ENCODE peak calls at places on chromosomes 1 and 21, in nine cellular contexts. One of them, this sample, is unnamed.
A peak's percentile ranks its signal among the peaks of the same experiment; 100 is the strongest.

GRCh38 chr1:87206044-87206443 is 122.6 kb upstream of the LMO4 start:
- DNase-seq in fibroblast of the aortic adventitia: no peak
- DNase-seq in left colon: no peak
- DNase-seq in ACHN: no peak
- DNase-seq in ELR: no peak
- DNase-seq in stimulated activated CD4-positive, alpha-beta T cell treated with anti-CD3 and anti-CD28 coated beads, Interleukin-4, amount 100 ng/mL, for 24 hours: no peak
- DNase-seq in AG08396: no peak
- DNase-seq in neural progenitor cell: no peak
- DNase-seq in GM23338: no peak
- DNase-seq in this sample: no peak

GRCh38 chr1:21397813-21398188 is 42.1 kb upstream of the NBPF3 start:
- DNase-seq in left colon: peak; percentile 3
- DNase-seq in AG08396: no peak
- DNase-seq in stimulated activated CD4-positive, alpha-beta T cell treated with anti-CD3 and anti-CD28 coated beads, Interleukin-4, amount 100 ng/mL, for 24 hours: peak; percentile 11
- DNase-seq in fibroblast of the aortic adventitia: no peak
- DNase-seq in neural progenitor cell: peak; percentile 75
- DNase-seq in ACHN: no peak
- DNase-seq in GM23338: peak; percentile 85
- DNase-seq in ELR: no peak
- DNase-seq in this sample: peak; percentile 21

GRCh38 chr1:3942416-3943122 is 42.5 kb upstream of the C1orf174 start:
- DNase-seq in ACHN: no peak
- DNase-seq in neural progenitor cell: no peak
- DNase-seq in left colon: peak; percentile 27
- DNase-seq in fibroblast of the aortic adventitia: no peak
- DNase-seq in stimulated activated CD4-positive, alpha-beta T cell treated with anti-CD3 and anti-CD28 coated beads, Interleukin-4, amount 100 ng/mL, for 24 hours: no peak
- DNase-seq in GM23338: no peak
- DNase-seq in AG08396: no peak
- DNase-seq in ELR: no peak
- DNase-seq in this sample: no peak

GRCh38 chr1:111507411-111508201 is 4.2 kb upstream of the ADORA3 start:
- DNase-seq in left colon: peak; percentile 88
- DNase-seq in neural progenitor cell: peak; percentile 81
- DNase-seq in ACHN: no peak
- DNase-seq in fibroblast of the aortic adventitia: peak; percentile 74
- DNase-seq in AG08396: peak; percentile 30
- DNase-seq in GM23338: peak; percentile 86
- DNase-seq in ELR: peak; percentile 86
- DNase-seq in stimulated activated CD4-positive, alpha-beta T cell treated with anti-CD3 and anti-CD28 coated beads, Interleukin-4, amount 100 ng/mL, for 24 hours: peak; percentile 59
- DNase-seq in this sample: peak; percentile 74

GRCh38 chr1:247177755-247178154 is 5.9 kb upstream of the ZNF124 start:
- DNase-seq in ELR: no peak
- DNase-seq in left colon: no peak
- DNase-seq in neural progenitor cell: no peak
- DNase-seq in GM23338: no peak
- DNase-seq in fibroblast of the aortic adventitia: no peak
- DNase-seq in AG08396: no peak
- DNase-seq in stimulated activated CD4-positive, alpha-beta T cell treated with anti-CD3 and anti-CD28 coated beads, Interleukin-4, amount 100 ng/mL, for 24 hours: no peak
- DNase-seq in ACHN: no peak
- DNase-seq in this sample: no peak

GRCh38 chr1:174519845-174520244 is 72.1 kb downstream of the GPR52 start:
- DNase-seq in GM23338: no peak
- DNase-seq in AG08396: no peak
- DNase-seq in left colon: no peak
- DNase-seq in ELR: no peak
- DNase-seq in fibroblast of the aortic adventitia: no peak
- DNase-seq in ACHN: no peak
- DNase-seq in stimulated activated CD4-positive, alpha-beta T cell treated with anti-CD3 and anti-CD28 coated beads, Interleukin-4, amount 100 ng/mL, for 24 hours: no peak
- DNase-seq in neural progenitor cell: no peak
- DNase-seq in this sample: no peak

GRCh38 chr1:41580520-41581172 is 96.2 kb upstream of the EDN2 start:
- DNase-seq in fibroblast of the aortic adventitia: no peak
- DNase-seq in GM23338: no peak
- DNase-seq in ACHN: no peak
- DNase-seq in stimulated activated CD4-positive, alpha-beta T cell treated with anti-CD3 and anti-CD28 coated beads, Interleukin-4, amount 100 ng/mL, for 24 hours: peak; percentile 2
- DNase-seq in ELR: no peak
- DNase-seq in neural progenitor cell: no peak
- DNase-seq in AG08396: no peak
- DNase-seq in left colon: no peak
- DNase-seq in this sample: no peak

GRCh38 chr1:159897962-159898361 is 2.0 kb downstream of the CFAP45 start:
- DNase-seq in neural progenitor cell: no peak
- DNase-seq in ELR: no peak
- DNase-seq in left colon: no peak
- DNase-seq in AG08396: no peak
- DNase-seq in GM23338: no peak
- DNase-seq in stimulated activated CD4-positive, alpha-beta T cell treated with anti-CD3 and anti-CD28 coated beads, Interleukin-4, amount 100 ng/mL, for 24 hours: no peak
- DNase-seq in ACHN: no peak
- DNase-seq in fibroblast of the aortic adventitia: no peak
- DNase-seq in this sample: no peak

GRCh38 chr1:109427171-109427467 is 871 bp upstream of the PSMA5 start:
- DNase-seq in neural progenitor cell: no peak
- DNase-seq in stimulated activated CD4-positive, alpha-beta T cell treated with anti-CD3 and anti-CD28 coated beads, Interleukin-4, amount 100 ng/mL, for 24 hours: no peak
- DNase-seq in ELR: peak; percentile 24
- DNase-seq in AG08396: no peak
- DNase-seq in fibroblast of the aortic adventitia: peak; percentile 44
- DNase-seq in GM23338: no peak
- DNase-seq in left colon: no peak
- DNase-seq in ACHN: peak; percentile 15
- DNase-seq in this sample: no peak

GRCh38 chr1:185257947-185258203 is 59.2 kb downstream of the IVNS1ABP start:
- DNase-seq in neural progenitor cell: no peak
- DNase-seq in ACHN: no peak
- DNase-seq in left colon: no peak
- DNase-seq in GM23338: no peak
- DNase-seq in fibroblast of the aortic adventitia: peak; percentile 32
- DNase-seq in stimulated activated CD4-positive, alpha-beta T cell treated with anti-CD3 and anti-CD28 coated beads, Interleukin-4, amount 100 ng/mL, for 24 hours: no peak
- DNase-seq in ELR: peak; percentile 49
- DNase-seq in AG08396: no peak
- DNase-seq in this sample: no peak

GRCh38 chr1:236089046-236089773 is 24.3 kb upstream of the NID1 start:
- DNase-seq in ELR: peak; percentile 74
- DNase-seq in stimulated activated CD4-positive, alpha-beta T cell treated with anti-CD3 and anti-CD28 coated beads, Interleukin-4, amount 100 ng/mL, for 24 hours: no peak
- DNase-seq in AG08396: peak; percentile 63
- DNase-seq in left colon: no peak
- DNase-seq in fibroblast of the aortic adventitia: peak; percentile 46
- DNase-seq in GM23338: no peak
- DNase-seq in ACHN: no peak
- DNase-seq in neural progenitor cell: no peak
- DNase-seq in this sample: no peak

GRCh38 chr1:16155537-16156410 is at the start of gene EPHA2:
- DNase-seq in left colon: peak; percentile 96
- DNase-seq in fibroblast of the aortic adventitia: peak; percentile 73
- DNase-seq in AG08396: peak; percentile 91
- DNase-seq in ACHN: peak; percentile 93
- DNase-seq in stimulated activated CD4-positive, alpha-beta T cell treated with anti-CD3 and anti-CD28 coated beads, Interleukin-4, amount 100 ng/mL, for 24 hours: no peak
- DNase-seq in neural progenitor cell: peak; percentile 98
- DNase-seq in GM23338: peak; percentile 98
- DNase-seq in ELR: peak; percentile 92
- DNase-seq in this sample: no peak

GRCh38 chr1:111471012-111471411 is 2.8 kb upstream of the C1orf162 start:
- DNase-seq in AG08396: no peak
- DNase-seq in left colon: peak; percentile 35
- DNase-seq in ELR: no peak
- DNase-seq in ACHN: no peak
- DNase-seq in GM23338: no peak
- DNase-seq in fibroblast of the aortic adventitia: no peak
- DNase-seq in neural progenitor cell: no peak
- DNase-seq in stimulated activated CD4-positive, alpha-beta T cell treated with anti-CD3 and anti-CD28 coated beads, Interleukin-4, amount 100 ng/mL, for 24 hours: peak; percentile 66
- DNase-seq in this sample: no peak

GRCh38 chr1:108572182-108572581 is 12.3 kb downstream of the EEIG2 start:
- DNase-seq in ELR: no peak
- DNase-seq in neural progenitor cell: no peak
- DNase-seq in GM23338: no peak
- DNase-seq in ACHN: no peak
- DNase-seq in fibroblast of the aortic adventitia: no peak
- DNase-seq in AG08396: no peak
- DNase-seq in stimulated activated CD4-positive, alpha-beta T cell treated with anti-CD3 and anti-CD28 coated beads, Interleukin-4, amount 100 ng/mL, for 24 hours: no peak
- DNase-seq in left colon: no peak
- DNase-seq in this sample: no peak

GRCh38 chr1:223704921-223705878 is 7.1 kb upstream of the CAPN2 start:
- DNase-seq in GM23338: no peak
- DNase-seq in AG08396: no peak
- DNase-seq in ACHN: peak; percentile 46
- DNase-seq in fibroblast of the aortic adventitia: peak; percentile 81
- DNase-seq in neural progenitor cell: no peak
- DNase-seq in left colon: no peak
- DNase-seq in ELR: no peak
- DNase-seq in stimulated activated CD4-positive, alpha-beta T cell treated with anti-CD3 and anti-CD28 coated beads, Interleukin-4, amount 100 ng/mL, for 24 hours: no peak
- DNase-seq in this sample: no peak

GRCh38 chr1:106962591-106962990 is 93.9 kb upstream of the PRMT6 start:
- DNase-seq in ACHN: no peak
- DNase-seq in stimulated activated CD4-positive, alpha-beta T cell treated with anti-CD3 and anti-CD28 coated beads, Interleukin-4, amount 100 ng/mL, for 24 hours: no peak
- DNase-seq in fibroblast of the aortic adventitia: no peak
- DNase-seq in ELR: no peak
- DNase-seq in neural progenitor cell: no peak
- DNase-seq in AG08396: no peak
- DNase-seq in left colon: no peak
- DNase-seq in GM23338: no peak
- DNase-seq in this sample: no peak

GRCh38 chr1:53324321-53324720 is 3.5 kb downstream of the LRP8 start:
- DNase-seq in AG08396: no peak
- DNase-seq in stimulated activated CD4-positive, alpha-beta T cell treated with anti-CD3 and anti-CD28 coated beads, Interleukin-4, amount 100 ng/mL, for 24 hours: no peak
- DNase-seq in neural progenitor cell: no peak
- DNase-seq in GM23338: no peak
- DNase-seq in ELR: no peak
- DNase-seq in ACHN: no peak
- DNase-seq in fibroblast of the aortic adventitia: no peak
- DNase-seq in left colon: no peak
- DNase-seq in this sample: no peak

GRCh38 chr1:59124166-59124565 is 172.7 kb upstream of the FGGY start:
- DNase-seq in stimulated activated CD4-positive, alpha-beta T cell treated with anti-CD3 and anti-CD28 coated beads, Interleukin-4, amount 100 ng/mL, for 24 hours: no peak
- DNase-seq in neural progenitor cell: no peak
- DNase-seq in fibroblast of the aortic adventitia: peak; percentile 70
- DNase-seq in ELR: peak; percentile 39
- DNase-seq in AG08396: no peak
- DNase-seq in left colon: no peak
- DNase-seq in ACHN: no peak
- DNase-seq in GM23338: no peak
- DNase-seq in this sample: no peak

GRCh38 chr1:224042557-224043118 is 71.3 kb upstream of the FBXO28 start:
- DNase-seq in GM23338: no peak
- DNase-seq in left colon: no peak
- DNase-seq in neural progenitor cell: peak; percentile 9
- DNase-seq in ACHN: no peak
- DNase-seq in AG08396: no peak
- DNase-seq in ELR: peak; percentile 24
- DNase-seq in stimulated activated CD4-positive, alpha-beta T cell treated with anti-CD3 and anti-CD28 coated beads, Interleukin-4, amount 100 ng/mL, for 24 hours: no peak
- DNase-seq in fibroblast of the aortic adventitia: no peak
- DNase-seq in this sample: no peak

GRCh38 chr1:157833155-157833554 is 8.5 kb downstream of the CD5L start:
- DNase-seq in ACHN: no peak
- DNase-seq in neural progenitor cell: no peak
- DNase-seq in ELR: no peak
- DNase-seq in left colon: no peak
- DNase-seq in fibroblast of the aortic adventitia: no peak
- DNase-seq in stimulated activated CD4-positive, alpha-beta T cell treated with anti-CD3 and anti-CD28 coated beads, Interleukin-4, amount 100 ng/mL, for 24 hours: no peak
- DNase-seq in GM23338: no peak
- DNase-seq in AG08396: no peak
- DNase-seq in this sample: no peak

GRCh38 chr1:2471587-2472001 is 4.5 kb upstream of the PLCH2 start:
- DNase-seq in GM23338: no peak
- DNase-seq in stimulated activated CD4-positive, alpha-beta T cell treated with anti-CD3 and anti-CD28 coated beads, Interleukin-4, amount 100 ng/mL, for 24 hours: no peak
- DNase-seq in left colon: no peak
- DNase-seq in ACHN: no peak
- DNase-seq in neural progenitor cell: no peak
- DNase-seq in ELR: no peak
- DNase-seq in AG08396: no peak
- DNase-seq in fibroblast of the aortic adventitia: no peak
- DNase-seq in this sample: no peak

GRCh38 chr1:29673669-29674624 is 437.6 kb downstream of the PTPRU start:
- DNase-seq in GM23338: no peak
- DNase-seq in ACHN: no peak
- DNase-seq in ELR: no peak
- DNase-seq in neural progenitor cell: no peak
- DNase-seq in stimulated activated CD4-positive, alpha-beta T cell treated with anti-CD3 and anti-CD28 coated beads, Interleukin-4, amount 100 ng/mL, for 24 hours: no peak
- DNase-seq in AG08396: no peak
- DNase-seq in fibroblast of the aortic adventitia: no peak
- DNase-seq in left colon: no peak
- DNase-seq in this sample: no peak

GRCh38 chr1:200558866-200559459 is 61.6 kb downstream of the KIF14 start:
- DNase-seq in ACHN: peak; percentile 67
- DNase-seq in fibroblast of the aortic adventitia: peak; percentile 86
- DNase-seq in AG08396: peak; percentile 46
- DNase-seq in GM23338: peak; percentile 59
- DNase-seq in ELR: peak; percentile 62
- DNase-seq in neural progenitor cell: peak; percentile 23
- DNase-seq in stimulated activated CD4-positive, alpha-beta T cell treated with anti-CD3 and anti-CD28 coated beads, Interleukin-4, amount 100 ng/mL, for 24 hours: no peak
- DNase-seq in left colon: no peak
- DNase-seq in this sample: peak; percentile 19

GRCh38 chr21:33844104-33844889 is 71.3 kb downstream of the ATP5PO start:
- DNase-seq in AG08396: no peak
- DNase-seq in stimulated activated CD4-positive, alpha-beta T cell treated with anti-CD3 and anti-CD28 coated beads, Interleukin-4, amount 100 ng/mL, for 24 hours: no peak
- DNase-seq in left colon: no peak
- DNase-seq in ACHN: no peak
- DNase-seq in GM23338: no peak
- DNase-seq in neural progenitor cell: no peak
- DNase-seq in ELR: no peak
- DNase-seq in fibroblast of the aortic adventitia: peak; percentile 30
- DNase-seq in this sample: no peak

GRCh38 chr1:233615571-233615970 is 1.7 kb downstream of the KCNK1 start:
- DNase-seq in ACHN: no peak
- DNase-seq in ELR: no peak
- DNase-seq in AG08396: no peak
- DNase-seq in fibroblast of the aortic adventitia: no peak
- DNase-seq in GM23338: no peak
- DNase-seq in left colon: no peak
- DNase-seq in neural progenitor cell: no peak
- DNase-seq in stimulated activated CD4-positive, alpha-beta T cell treated with anti-CD3 and anti-CD28 coated beads, Interleukin-4, amount 100 ng/mL, for 24 hours: no peak
- DNase-seq in this sample: no peak

GRCh38 chr1:75170981-75171380 is 36.8 kb downstream of the LHX8 start:
- DNase-seq in AG08396: no peak
- DNase-seq in ACHN: no peak
- DNase-seq in fibroblast of the aortic adventitia: no peak
- DNase-seq in GM23338: no peak
- DNase-seq in stimulated activated CD4-positive, alpha-beta T cell treated with anti-CD3 and anti-CD28 coated beads, Interleukin-4, amount 100 ng/mL, for 24 hours: no peak
- DNase-seq in ELR: no peak
- DNase-seq in neural progenitor cell: no peak
- DNase-seq in left colon: no peak
- DNase-seq in this sample: no peak

GRCh38 chr1:15692121-15692682 is 8.1 kb downstream of the PLEKHM2 start:
- DNase-seq in ELR: no peak
- DNase-seq in stimulated activated CD4-positive, alpha-beta T cell treated with anti-CD3 and anti-CD28 coated beads, Interleukin-4, amount 100 ng/mL, for 24 hours: no peak
- DNase-seq in ACHN: no peak
- DNase-seq in left colon: no peak
- DNase-seq in AG08396: no peak
- DNase-seq in fibroblast of the aortic adventitia: peak; percentile 26
- DNase-seq in neural progenitor cell: no peak
- DNase-seq in GM23338: no peak
- DNase-seq in this sample: no peak

GRCh38 chr21:33769057-33769456 is 126.8 kb downstream of the ITSN1 start:
- DNase-seq in ELR: no peak
- DNase-seq in fibroblast of the aortic adventitia: peak; percentile 40
- DNase-seq in neural progenitor cell: no peak
- DNase-seq in stimulated activated CD4-positive, alpha-beta T cell treated with anti-CD3 and anti-CD28 coated beads, Interleukin-4, amount 100 ng/mL, for 24 hours: no peak
- DNase-seq in GM23338: no peak
- DNase-seq in ACHN: no peak
- DNase-seq in AG08396: no peak
- DNase-seq in left colon: no peak
- DNase-seq in this sample: no peak

GRCh38 chr1:24866211-24867063 is 63.6 kb downstream of the RUNX3 start:
- DNase-seq in AG08396: no peak
- DNase-seq in fibroblast of the aortic adventitia: peak; percentile 38
- DNase-seq in ELR: no peak
- DNase-seq in GM23338: no peak
- DNase-seq in stimulated activated CD4-positive, alpha-beta T cell treated with anti-CD3 and anti-CD28 coated beads, Interleukin-4, amount 100 ng/mL, for 24 hours: no peak
- DNase-seq in ACHN: no peak
- DNase-seq in neural progenitor cell: no peak
- DNase-seq in left colon: no peak
- DNase-seq in this sample: no peak

GRCh38 chr1:203930343-203930742 is 68.9 kb downstream of the SNRPE start:
- DNase-seq in AG08396: no peak
- DNase-seq in left colon: no peak
- DNase-seq in ELR: no peak
- DNase-seq in stimulated activated CD4-positive, alpha-beta T cell treated with anti-CD3 and anti-CD28 coated beads, Interleukin-4, amount 100 ng/mL, for 24 hours: no peak
- DNase-seq in neural progenitor cell: no peak
- DNase-seq in GM23338: no peak
- DNase-seq in ACHN: no peak
- DNase-seq in fibroblast of the aortic adventitia: peak; percentile 75
- DNase-seq in this sample: no peak

GRCh38 chr1:204683284-204684205 is 2.0 kb downstream of the LRRN2 start:
- DNase-seq in ACHN: no peak
- DNase-seq in left colon: no peak
- DNase-seq in fibroblast of the aortic adventitia: no peak
- DNase-seq in AG08396: no peak
- DNase-seq in ELR: no peak
- DNase-seq in stimulated activated CD4-positive, alpha-beta T cell treated with anti-CD3 and anti-CD28 coated beads, Interleukin-4, amount 100 ng/mL, for 24 hours: no peak
- DNase-seq in neural progenitor cell: no peak
- DNase-seq in GM23338: no peak
- DNase-seq in this sample: no peak

This sample was measured in SK-N-DZ.